ENCODE peak calls at places on chromosomes 3 and 15, in four cellular contexts. K is activated CD4-positive, alpha-beta T cell treated with anti-CD3 and anti-CD28 coated beads, Interleukin-2, amount 50 U/mL, for 24 hours; H is HCEC 1CT; F is activated T-cell treated with anti-CD3 and anti-CD28 coated beads, Interleukin-2, amount 50 U/mL, for 72 hours. Q is an unnamed sample.

GRCh38 chr3:58288011-58288728 is 17.9 kb upstream of the RPP14 start:
- DNase-seq in K (no peak), H (no peak), F (no peak), Q (no peak)

GRCh38 chr3:50146316-50146901 is 8.7 kb upstream of the SEMA3F start:
- DNase-seq in K (no peak), H (no peak), F (no peak), Q (no peak)

GRCh38 chr3:132038198-132038825 is 3.5 kb upstream of the CPNE4 start:
- DNase-seq in K (no peak), H (peak), F (no peak), Q (no peak)

GRCh38 chr15:70051948-70052633 is 45.6 kb downstream of the TLE3 start:
- DNase-seq in K (no peak), H (no peak), F (no peak), Q (no peak)

GRCh38 chr3:121601212-121601812 is 8.1 kb downstream of the FBXO40 start:
- DNase-seq in K (no peak), H (no peak), F (no peak), Q (no peak)

GRCh38 chr15:58307313-58307961 is 124.4 kb upstream of the LIPC start:
- DNase-seq in K (no peak), H (peak), F (no peak), Q (no peak)

GRCh38 chr3:69330891-69331400 is 54.9 kb downstream of the FRMD4B start:
- DNase-seq in K (no peak), H (no peak), F (no peak), Q (no peak)

GRCh38 chr3:108505811-108506210 is 4.6 kb downstream of the MYH15 start:
- DNase-seq in K (no peak), H (no peak), F (no peak), Q (no peak)

GRCh38 chr3:32239638-32240550 is 1.4 kb downstream of the CMTM8 start:
- DNase-seq in K (no peak), H (no peak), F (peak), Q (no peak)

GRCh38 chr3:107367353-107367752 is 9.9 kb upstream of the CCDC54 start:
- DNase-seq in K (no peak), H (peak), F (peak), Q (peak)

GRCh38 chr15:57220220-57220619 is 156.1 kb upstream of the CGNL1 start:
- DNase-seq in K (no peak), H (peak), F (no peak), Q (no peak)

GRCh38 chr15:65916664-65917406 is 47.5 kb downstream of the RAB11A start:
- DNase-seq in K (no peak), H (peak), F (peak), Q (peak)

GRCh38 chr15:48913141-48913540 is 35.2 kb downstream of the EID1 start:
- DNase-seq in K (no peak), H (no peak), F (no peak), Q (no peak)

Q was measured in MG63.